ENCODE peak calls at places on chromosomes 11 and 22, in four cellular contexts. G, C, L and Q are unnamed samples.

GRCh38 chr11:112132737-112133136 is 31.2 kb downstream of the IL18 start:
- DNase-seq in G (no peak), C (no peak), L (no peak), Q (no peak)

GRCh38 chr22:25759825-25760231 is 17.8 kb downstream of the MYO18B start:
- DNase-seq in G (no peak), C (no peak), L (peak), Q (peak)

GRCh38 chr11:80136991-80137390 is 696.2 kb upstream of the TENM4 start:
- DNase-seq in G (no peak), C (no peak), L (no peak), Q (no peak)

GRCh38 chr22:37383342-37383741 is 43.9 kb downstream of the ELFN2 start:
- DNase-seq in G (no peak), C (no peak), L (no peak), Q (no peak)

GRCh38 chr22:20435436-20436308 is 2.0 kb downstream of the SCARF2 start:
- DNase-seq in G (no peak), C (no peak), L (no peak), Q (no peak)

GRCh38 chr11:393219-394033 is 583 bp upstream of the PKP3 start:
- DNase-seq in G (peak), C (no peak), L (peak), Q (peak)

GRCh38 chr11:48063424-48063978 is 83.1 kb downstream of the PTPRJ start:
- DNase-seq in G (peak), C (no peak), L (no peak), Q (no peak)

GRCh38 chr11:1502168-1502955 is 15.8 kb upstream of the MOB2 start:
- DNase-seq in G (no peak), C (no peak), L (no peak), Q (no peak)

GRCh38 chr11:46597609-46598219 is 3.9 kb upstream of the AMBRA1 start:
- DNase-seq in G (no peak), C (no peak), L (peak), Q (no peak)

GRCh38 chr11:15291885-15292284 is 177.2 kb downstream of the INSC start:
- DNase-seq in G (no peak), C (no peak), L (no peak), Q (no peak)

GRCh38 chr11:38005597-38005996 is 1407.6 kb upstream of the RAG2 start:
- DNase-seq in G (no peak), C (no peak), L (no peak), Q (no peak)

GRCh38 chr11:31529189-31529588 is 19.6 kb downstream of the ELP4 start:
- DNase-seq in G (no peak), C (no peak), L (no peak), Q (no peak)

GRCh38 chr22:49305215-49305965 is 522.3 kb downstream of the BRD1 start:
- DNase-seq in G (peak), C (peak), L (peak), Q (peak)

GRCh38 chr11:44899959-44900358 is 50.7 kb downstream of the TP53I11 start:
- DNase-seq in G (peak), C (peak), L (peak), Q (peak)

GRCh38 chr11:90187839-90188238 is 35.0 kb downstream of the CHORDC1 start:
- DNase-seq in G (no peak), C (no peak), L (no peak), Q (no peak)

GRCh38 chr11:120134106-120134930 is 3.6 kb downstream of the TRIM29 start:
- DNase-seq in G (no peak), C (peak), L (no peak), Q (no peak)

GRCh38 chr11:83456075-83456474 is 169.9 kb upstream of the CCDC90B start:
- DNase-seq in G (no peak), C (peak), L (no peak), Q (no peak)

GRCh38 chr11:14357843-14358728 is 897 bp downstream of the RRAS2 start:
- DNase-seq in G (peak), C (peak), L (peak), Q (peak)

GRCh38 chr11:110415081-110415480 is 14.7 kb upstream of the FDX1 start:
- DNase-seq in G (no peak), C (no peak), L (no peak), Q (no peak)

GRCh38 chr22:30649430-30650007 is 13.9 kb downstream of the SLC35E4 start:
- DNase-seq in G (peak), C (no peak), L (peak), Q (no peak)

GRCh38 chr11:126124284-126124683 is 61.6 kb upstream of the CDON start:
- DNase-seq in G (no peak), C (no peak), L (no peak), Q (no peak)

GRCh38 chr11:120343429-120343828 is 7.2 kb downstream of the ARHGEF12 start:
- DNase-seq in G (no peak), C (no peak), L (no peak), Q (no peak)

GRCh38 chr11:64581057-64581523 is 9.9 kb upstream of the SLC22A12 start:
- DNase-seq in G (no peak), C (no peak), L (no peak), Q (peak)

GRCh38 chr11:64582885-64583284 is 8.1 kb upstream of the SLC22A12 start:
- DNase-seq in G (no peak), C (no peak), L (no peak), Q (no peak)

GRCh38 chr11:64585150-64585549 is 5.9 kb upstream of the SLC22A12 start:
- DNase-seq in G (no peak), C (no peak), L (no peak), Q (no peak)

GRCh38 chr11:64580387-64580786 is 10.6 kb upstream of the SLC22A12 start:
- DNase-seq in G (no peak), C (no peak), L (no peak), Q (no peak)

DNA sequence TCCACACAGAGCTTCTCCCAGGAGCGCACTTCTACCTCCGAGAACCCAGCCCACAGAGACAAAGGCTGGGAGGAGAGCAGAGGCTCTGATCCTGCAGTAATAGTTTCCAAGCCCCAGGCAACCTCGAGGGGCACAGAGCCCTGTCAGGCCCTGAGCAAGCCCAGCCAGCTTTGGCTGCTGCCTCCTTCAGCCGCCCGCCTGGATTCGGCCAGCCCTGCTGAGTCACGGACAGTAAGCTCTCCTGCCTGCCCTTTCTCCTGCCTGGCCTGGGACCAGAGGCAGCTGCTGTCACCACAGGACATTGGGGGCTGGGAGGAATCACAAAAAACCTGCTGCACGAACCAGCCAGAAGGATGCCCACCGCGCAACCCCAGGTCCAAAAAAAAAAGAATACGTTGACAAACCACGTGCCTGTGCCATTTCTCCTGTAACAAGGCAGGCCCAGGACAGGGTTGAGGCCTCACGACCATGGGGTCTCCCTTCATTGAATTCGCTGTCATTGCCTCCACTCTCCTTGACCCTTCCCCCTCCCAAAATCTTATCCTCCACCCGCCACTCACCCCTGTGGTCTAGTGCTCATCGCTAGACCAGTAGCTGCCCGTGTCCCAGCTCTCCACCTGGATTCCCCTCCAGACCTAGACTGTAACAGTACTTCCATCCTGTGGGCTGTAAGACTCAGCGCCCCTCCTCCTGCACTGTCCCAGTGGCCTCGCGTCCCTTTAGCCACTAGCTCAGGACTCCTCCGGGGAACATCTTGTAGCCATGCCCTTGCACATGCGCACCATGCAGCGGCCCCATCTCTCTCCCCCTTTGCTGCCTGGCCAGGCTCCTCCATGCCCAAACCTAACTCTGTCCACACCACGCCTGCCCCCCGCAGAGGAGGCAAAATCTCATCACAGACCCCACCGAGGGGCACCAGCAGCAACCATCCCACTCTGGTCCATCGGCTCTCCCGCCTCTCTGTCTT is 7.4 kb upstream of the SLC22A12 start:
- DNase-seq in G (no peak), C (no peak), L (peak), Q (no peak)
- TF ChIP-seq SP1 in G (no peak), C (no peak), L (no peak), Q (no peak)

GRCh38 chr11:93589347-93589746 is 46.2 kb upstream of the SMCO4 start:
- DNase-seq in G (no peak), C (no peak), L (no peak), Q (no peak)

GRCh38 chr11:93583490-93583889 is 40.3 kb upstream of the SMCO4 start:
- DNase-seq in G (no peak), C (no peak), L (peak), Q (no peak)

GRCh38 chr11:93591247-93591898 is 48.2 kb upstream of the SMCO4 start:
- DNase-seq in G (peak), C (no peak), L (peak), Q (peak)

GRCh38 chr11:93587858-93588581 is 44.8 kb upstream of the SMCO4 start:
- DNase-seq in G (no peak), C (no peak), L (peak), Q (no peak)

DNA sequence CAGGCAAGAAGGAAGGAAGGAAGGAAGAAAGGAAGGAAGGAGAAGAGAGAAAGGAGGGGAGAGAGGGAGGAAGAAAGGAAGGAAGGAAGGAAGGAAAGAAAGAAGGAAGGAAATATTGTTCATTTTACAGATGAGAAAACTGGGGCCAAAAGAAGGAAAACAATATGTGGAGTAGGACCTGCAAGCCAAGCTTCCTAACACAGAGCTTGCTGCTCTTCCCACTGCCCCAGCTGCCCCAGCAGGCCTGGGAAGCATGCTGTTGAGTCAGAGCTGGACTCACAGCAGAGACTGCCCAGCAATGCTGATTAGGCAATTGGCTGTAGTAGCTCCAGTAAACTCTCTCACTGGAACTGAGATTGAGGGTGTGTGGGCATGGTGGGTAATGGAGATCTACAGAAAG is 42.6 kb upstream of the SMCO4 start:
- DNase-seq in G (no peak), C (no peak), L (peak), Q (no peak)
- TF ChIP-seq FOSL1 in G (no peak), C (no peak), L (no peak), Q (no peak)

DNA sequence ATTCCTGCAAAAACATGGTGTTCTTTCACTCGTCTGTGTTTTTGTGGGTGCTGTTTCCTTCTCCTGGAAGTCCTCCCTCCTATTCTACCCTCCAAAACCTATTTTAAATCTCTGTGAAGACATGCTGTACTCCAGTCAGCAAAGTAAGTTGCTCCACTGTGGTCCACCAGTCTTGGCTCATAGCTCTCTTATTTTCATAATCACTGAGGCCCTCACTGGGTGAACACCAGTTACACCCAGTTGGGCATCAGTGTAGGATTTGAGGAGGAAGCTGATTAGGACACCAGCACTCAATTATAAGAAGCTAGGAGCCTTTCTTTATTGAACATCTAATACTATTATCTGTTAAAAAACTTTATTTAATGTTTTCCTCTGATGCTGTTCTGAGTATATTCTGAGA is 23.9 kb upstream of the EED start:
- DNase-seq in G (no peak), C (no peak), L (no peak), Q (no peak)
- TF ChIP-seq SP1 in G (no peak), C (no peak), L (no peak), Q (no peak)

DNA sequence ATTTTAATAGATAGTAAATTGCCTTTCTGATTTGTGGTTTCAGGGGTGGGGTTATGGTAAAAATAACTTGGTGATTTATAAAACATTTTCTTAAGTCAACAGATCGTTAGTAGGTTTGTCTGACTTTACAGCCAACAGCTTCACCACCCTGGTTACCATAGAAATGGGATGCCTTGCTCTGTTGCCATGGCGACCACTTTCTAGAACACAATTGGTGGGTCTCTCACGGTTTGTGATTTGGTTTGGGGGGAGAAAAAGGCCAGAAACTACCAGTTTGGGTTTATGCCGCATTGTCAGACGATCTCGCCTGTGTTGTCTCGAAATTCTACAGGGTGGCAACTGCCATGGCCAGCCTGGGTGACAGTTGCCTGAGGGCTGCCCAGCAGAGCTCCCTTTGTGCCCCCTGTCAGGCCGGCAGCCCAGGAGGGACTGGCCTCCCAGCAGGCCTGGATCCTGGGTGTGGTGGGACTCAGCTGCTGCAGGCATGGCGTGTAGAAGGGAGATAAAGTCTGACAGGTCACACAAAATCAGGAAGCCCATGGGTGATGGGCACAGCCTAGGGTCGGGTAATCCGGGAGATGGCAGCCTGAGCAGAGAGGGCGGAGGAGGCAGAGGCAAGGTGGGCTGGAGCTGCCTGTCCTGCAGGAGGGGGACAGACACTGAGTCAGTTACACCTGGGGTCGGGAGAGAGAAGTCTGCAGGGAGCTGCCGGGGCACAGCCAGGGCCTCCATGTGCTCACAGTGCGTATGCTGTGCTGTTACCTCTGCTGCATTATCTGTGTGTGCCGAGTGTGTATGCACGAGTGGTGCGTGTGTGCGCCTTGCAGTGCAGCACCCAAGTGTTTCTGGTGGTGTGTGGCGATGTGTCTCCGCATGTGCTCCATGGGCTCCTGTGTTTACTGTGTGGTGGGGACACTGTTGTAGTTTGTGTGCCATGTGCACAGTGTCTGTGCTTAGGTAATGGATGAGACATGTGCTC is 31.1 kb downstream of the KCNC1 start:
- DNase-seq in G (no peak), C (no peak), L (peak), Q (no peak)
- TF ChIP-seq FOSL1 in G (no peak), C (no peak), L (no peak), Q (no peak)

GRCh38 chr22:34972498-34972897 is 93.5 kb upstream of the ISX start:
- DNase-seq in G (no peak), C (peak), L (no peak), Q (no peak)

GRCh38 chr22:34975721-34976120 is 90.2 kb upstream of the ISX start:
- DNase-seq in G (no peak), C (no peak), L (peak), Q (no peak)

GRCh38 chr22:34973926-34974325 is 92.0 kb upstream of the ISX start:
- DNase-seq in G (no peak), C (no peak), L (no peak), Q (no peak)

GRCh38 chr22:34973016-34973415 is 92.9 kb upstream of the ISX start:
- DNase-seq in G (no peak), C (no peak), L (no peak), Q (no peak)

GRCh38 chr22:34971456-34971855 is 94.5 kb upstream of the ISX start:
- DNase-seq in G (no peak), C (no peak), L (no peak), Q (no peak)
- TF ChIP-seq SP1 in G (no peak), C (no peak), L (no peak), Q (no peak)

DNA sequence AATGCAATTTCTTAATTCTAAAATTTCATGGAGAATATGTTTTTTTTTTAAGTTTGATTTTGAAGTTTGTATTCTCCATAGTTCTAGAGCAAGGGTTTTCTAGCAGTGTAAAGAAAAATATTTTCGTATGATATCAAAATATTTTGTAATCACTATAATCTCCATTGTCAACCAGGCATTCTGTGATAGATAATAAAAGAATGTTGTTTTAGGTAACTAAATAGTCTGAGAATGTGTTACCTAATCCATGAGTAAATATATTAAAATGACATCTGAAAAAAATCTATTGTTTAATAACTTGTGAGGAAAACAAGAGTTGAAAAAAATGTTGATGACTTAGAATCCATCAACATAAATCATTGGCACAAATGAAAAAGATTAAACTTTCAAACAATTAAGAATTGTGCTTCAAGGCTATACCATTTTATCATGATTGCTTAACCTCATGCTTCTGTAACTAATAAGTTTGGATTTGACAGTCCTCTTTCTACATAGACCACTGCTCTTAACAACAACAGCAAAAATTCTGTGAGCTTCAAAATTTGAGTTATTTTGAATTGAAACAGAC is 2211.8 kb downstream of the LRRC4C start:
- DNase-seq in G (no peak), C (no peak), L (no peak), Q (no peak)
- TF ChIP-seq FOSL1 in G (no peak), C (no peak), L (no peak), Q (no peak)

DNA sequence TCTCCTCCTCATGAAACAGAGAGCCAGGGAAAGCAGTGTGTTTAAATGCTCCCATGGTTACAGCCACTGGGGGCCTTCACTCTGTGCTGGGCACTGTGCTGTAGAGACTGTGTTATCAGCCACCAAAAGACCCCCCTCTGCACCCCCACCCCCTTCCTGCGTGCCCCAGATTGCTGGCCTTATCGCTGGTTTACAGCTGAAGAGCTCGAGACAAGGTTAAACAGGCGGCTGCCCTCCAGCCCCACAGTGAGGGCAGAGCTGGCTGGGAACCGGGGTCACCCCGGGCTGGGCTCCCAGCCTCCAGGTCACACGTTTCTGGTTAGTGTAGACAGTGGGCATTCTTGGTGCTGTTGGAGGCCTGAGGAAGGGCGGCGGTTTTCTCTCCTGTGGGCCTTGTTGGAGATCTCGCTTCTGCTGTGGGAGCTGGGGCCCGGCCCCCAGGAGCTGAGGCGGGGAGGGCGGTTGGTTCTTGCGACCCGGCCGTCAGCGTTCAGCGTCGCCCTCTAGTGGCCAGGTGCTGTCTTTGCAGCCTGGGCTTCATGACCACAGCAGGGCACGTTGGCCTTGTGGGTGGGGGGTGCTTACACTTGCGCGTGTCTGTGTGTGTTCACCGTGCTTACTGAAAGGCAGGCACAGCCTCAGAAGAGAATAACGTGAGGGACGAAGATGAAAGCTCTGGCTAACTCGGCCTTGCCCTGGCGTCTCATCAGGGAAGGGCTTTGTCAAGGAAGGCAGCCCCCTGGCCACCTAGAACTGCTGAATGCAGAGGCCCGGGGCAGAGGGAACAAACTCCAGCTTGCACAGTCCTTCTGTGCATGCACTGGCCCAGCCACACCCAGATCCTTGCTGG is 40.8 kb downstream of the TBC1D22A start:
- DNase-seq in G (peak), C (peak), L (peak), Q (peak)
- TF ChIP-seq SP1 in G (no peak), C (no peak), L (no peak), Q (no peak)